ENCODE peak calls at places on chromosomes 6 and 20, in nine cellular contexts. H is CD4-positive, alpha-beta T cell; V is M059J; L is GM23338; N is activated gamma-delta T cell treated with Interleukin-2 at 50 U/mL for 16 hours; Z is fibroblast of villous mesenchyme; A is HTR-8/SVneo; I is SK-MEL-5; Y is AG04450. C is an unnamed sample.

GRCh38 chr20:25287631-25288290 is 39.9 kb downstream of the PYGB start:
- DNase-seq in V (no peak), A (no peak), H (no peak), I (no peak), L (no peak), N (no peak), Z (no peak), Y (no peak), C (no peak)

GRCh38 chr6:4553387-4553786 is 222.8 kb upstream of the CDYL start:
- DNase-seq in V (no peak), A (no peak), I (no peak), N (no peak), Z (no peak), H (no peak), Y (no peak), L (no peak), C (no peak)

GRCh38 chr20:1185781-1186334 is 1.1 kb upstream of the TMEM74B start:
- DNase-seq in Z (peak), N (peak), L (peak), H (peak), I (peak), A (peak), Y (no peak), V (peak), C (peak)

GRCh38 chr6:158460602-158461092 is 99.2 kb upstream of the TMEM181 start:
- DNase-seq in L (no peak), H (no peak), N (no peak), A (no peak), Z (peak), I (peak), V (peak), Y (no peak), C (peak)

GRCh38 chr6:36873612-36874011 is 991 bp downstream of the PPIL1 start:
- DNase-seq in V (peak), L (peak), N (no peak), I (no peak), Y (no peak), A (no peak), Z (no peak), H (no peak), C (no peak)

GRCh38 chr20:2149507-2149906 is 47.9 kb downstream of the STK35 start:
- DNase-seq in V (peak), L (peak), A (peak), N (no peak), I (no peak), Z (no peak), Y (no peak), H (no peak), C (no peak)

GRCh38 chr6:119484598-119484997 is 135.0 kb upstream of the MAN1A1 start:
- DNase-seq in I (no peak), H (no peak), N (no peak), V (peak), Y (peak), A (peak), Z (peak), L (no peak), C (peak)

GRCh38 chr6:159134701-159135364 is 34.4 kb upstream of the FNDC1 start:
- DNase-seq in N (peak), H (peak), I (peak), L (peak), V (peak), Z (peak), A (peak), Y (no peak), C (peak)

GRCh38 chr6:30875244-30876038 is 8.9 kb upstream of the DDR1 start:
- DNase-seq in I (no peak), L (peak), A (no peak), H (no peak), N (no peak), Y (no peak), V (peak), Z (no peak), C (peak)

GRCh38 chr6:39599341-39599740 is 125.9 kb downstream of the KIF6 start:
- DNase-seq in Z (no peak), N (no peak), Y (no peak), V (peak), I (no peak), L (no peak), H (no peak), A (no peak), C (no peak)

GRCh38 chr6:41724638-41725501 is 10.5 kb downstream of the TFEB start:
- DNase-seq in A (no peak), H (no peak), Y (no peak), V (no peak), N (no peak), Z (peak), I (no peak), L (no peak), C (peak)

GRCh38 chr20:4375881-4376280 is 345.8 kb upstream of the PRND start:
- DNase-seq in H (no peak), N (no peak), Z (peak), L (no peak), I (no peak), A (no peak), V (no peak), Y (peak), C (peak)

C was measured in left kidney.